ENCODE peak calls at places on chromosomes 5 and 9, in eight cellular contexts. L is RWPE1, J is fibroblast of lung, K is Right ventricle myocardium inferior, T is NCI-H510A treated with DMSO at 0.1 percent for 48 hours, B is amniotic stem cell, N is KBM-7, H is cardiac fibroblast. G is an unnamed sample.

GRCh38 chr5:124972703-124973102 is 226.3 kb upstream of the ZNF608 start:
- DNase-seq in L (no peak), J (no peak), K (no peak), T (no peak), B (no peak), N (no peak), H (no peak), G (no peak)

GRCh38 chr5:54651482-54652076 is 134.0 kb downstream of the SNX18 start:
- DNase-seq in L (peak), J (peak), K (peak), T (peak), B (no peak), N (no peak), H (peak), G (peak)

GRCh38 chr5:67588389-67588788 is 391.8 kb upstream of the CD180 start:
- DNase-seq in L (no peak), J (peak), K (no peak), T (no peak), B (no peak), N (no peak), H (peak), G (no peak)

GRCh38 chr5:96716007-96716406 is 53.8 kb downstream of the CAST start:
- DNase-seq in L (no peak), J (no peak), K (no peak), T (no peak), B (no peak), N (no peak), H (no peak), G (no peak)

GRCh38 chr5:167294861-167295685 is 996.4 kb upstream of the WWC1 start:
- DNase-seq in L (peak), J (peak), K (no peak), T (no peak), B (peak), N (no peak), H (peak), G (peak)

GRCh38 chr5:135174315-135175096 is 140.5 kb upstream of the PITX1 start:
- DNase-seq in L (no peak), J (no peak), K (no peak), T (no peak), B (no peak), N (peak), H (peak), G (peak)

GRCh38 chr9:120344230-120344629 is 235.7 kb downstream of the CDK5RAP2 start:
- DNase-seq in L (peak), J (peak), K (no peak), T (no peak), B (peak), N (no peak), H (peak), G (peak)

GRCh38 chr5:32343058-32343672 is 30.4 kb upstream of the MTMR12 start:
- DNase-seq in L (no peak), J (peak), K (no peak), T (no peak), B (no peak), N (no peak), H (no peak), G (no peak)

GRCh38 chr9:297104-297794 is 82.6 kb downstream of the DOCK8 start:
- DNase-seq in L (peak), J (no peak), K (peak), T (no peak), B (no peak), N (peak), H (peak), G (no peak)

GRCh38 chr5:125981016-125981415 is 442.2 kb upstream of the GRAMD2B start:
- DNase-seq in L (no peak), J (no peak), K (peak), T (no peak), B (no peak), N (no peak), H (no peak), G (no peak)

GRCh38 chr9:68552700-68553099 is 12.0 kb upstream of the TMEM252 start:
- DNase-seq in L (peak), J (peak), K (no peak), T (no peak), B (no peak), N (no peak), H (peak), G (peak)

GRCh38 chr5:138177936-138178515 is 404 bp downstream of the BRD8 start:
- DNase-seq in L (peak), J (peak), K (no peak), T (peak), B (peak), N (peak), H (peak), G (peak)

GRCh38 chr9:133233681-133234432 is 24.8 kb upstream of the OBP2B start:
- DNase-seq in L (no peak), J (no peak), K (peak), T (no peak), B (no peak), N (no peak), H (peak), G (no peak)

GRCh38 chr5:151718168-151718567 is 31.5 kb upstream of the SPARC start:
- DNase-seq in L (no peak), J (peak), K (no peak), T (no peak), B (no peak), N (no peak), H (peak), G (peak)

GRCh38 chr5:53067641-53068040 is 41.9 kb downstream of the MOCS2 start:
- DNase-seq in L (no peak), J (peak), K (no peak), T (no peak), B (no peak), N (no peak), H (peak), G (peak)

GRCh38 chr5:133453825-133454224 is 158.5 kb downstream of the FSTL4 start:
- DNase-seq in L (no peak), J (no peak), K (no peak), T (no peak), B (no peak), N (no peak), H (no peak), G (no peak)

GRCh38 chr9:84305452-84306131 is 35.0 kb downstream of the SLC28A3 start:
- DNase-seq in L (no peak), J (peak), K (no peak), T (no peak), B (no peak), N (no peak), H (no peak), G (no peak)

GRCh38 chr9:17613723-17614122 is 34.9 kb downstream of the SH3GL2 start:
- DNase-seq in L (peak), J (peak), K (no peak), T (peak), B (peak), N (no peak), H (peak), G (peak)

GRCh38 chr5:153672347-153673090 is 182.0 kb downstream of the GRIA1 start:
- DNase-seq in L (no peak), J (peak), K (no peak), T (no peak), B (no peak), N (no peak), H (peak), G (no peak)

GRCh38 chr5:15787676-15788075 is 287.7 kb downstream of the FBXL7 start:
- DNase-seq in L (no peak), J (no peak), K (no peak), T (no peak), B (no peak), N (no peak), H (no peak), G (no peak)

GRCh38 chr5:59275537-59276276 is 617.8 kb downstream of the PDE4D start:
- DNase-seq in L (peak), J (peak), K (no peak), T (no peak), B (no peak), N (peak), H (peak), G (peak)

GRCh38 chr5:140182075-140182709 is 7.2 kb downstream of the CYSTM1 start:
- DNase-seq in L (no peak), J (peak), K (no peak), T (no peak), B (no peak), N (no peak), H (peak), G (no peak)

GRCh38 chr9:136621019-136621733 is 41.5 kb upstream of the EGFL7 start:
- DNase-seq in L (peak), J (no peak), K (no peak), T (no peak), B (no peak), N (no peak), H (no peak), G (no peak)

GRCh38 chr9:93252116-93252780 is 68.3 kb downstream of the WNK2 start:
- DNase-seq in L (no peak), J (no peak), K (peak), T (no peak), B (no peak), N (no peak), H (no peak), G (no peak)